ENCODE peak calls at places on chromosomes 4 and X, in six cellular contexts. K, I, H, V, J and M are unnamed samples.

GRCh38 chrX:143634701-143635442 is 1.0 kb downstream of the SLITRK4 start:
- DNase-seq in V (no peak), H (no peak), K (no peak), J (no peak), I (no peak), M (peak; percentile 33)

GRCh38 chrX:55452825-55453124 is 848 bp downstream of the MAGEH1 start:
- DNase-seq in V (no peak), K (no peak), H (peak; percentile 19), J (no peak), I (no peak), M (no peak)

GRCh38 chrX:51852621-51853020 is 40.8 kb upstream of the MAGED1 start:
- DNase-seq in K (no peak), J (no peak), V (no peak), I (no peak), H (no peak), M (no peak)

GRCh38 chrX:123878177-123878576 is 18.3 kb downstream of the XIAP start:
- DNase-seq in K (no peak), J (peak; percentile 41), I (no peak), V (no peak), H (no peak), M (no peak)

GRCh38 chrX:95536111-95536510 is 1148.5 kb upstream of the DIAPH2 start:
- DNase-seq in J (no peak), I (no peak), H (no peak), V (no peak), K (no peak), M (no peak)

GRCh38 chr4:55549888-55550287 is 3.2 kb upstream of the CLOCK start:
- DNase-seq in J (no peak), V (no peak), K (no peak), I (no peak), H (no peak), M (no peak)

GRCh38 chrX:44947995-44948394 is 75.0 kb downstream of the KDM6A start:
- DNase-seq in J (no peak), H (no peak), I (no peak), K (no peak), V (no peak), M (no peak)

GRCh38 chrX:103573205-103573604 is 12.1 kb upstream of the TCEAL4 start:
- DNase-seq in V (no peak), J (no peak), I (no peak), K (no peak), H (no peak), M (no peak)

GRCh38 chr4:71132486-71132885 is 139.0 kb downstream of the DCK start:
- DNase-seq in J (no peak), V (no peak), H (no peak), I (no peak), K (no peak), M (no peak)

GRCh38 chrX:32155044-32155638 is 1056.2 kb downstream of the DMD start:
- DNase-seq in I (no peak), J (no peak), K (no peak), H (no peak), V (no peak), M (no peak)

GRCh38 chrX:42491145-42491907 is 286.6 kb downstream of the PPP1R2C start:
- DNase-seq in J (no peak), K (no peak), H (no peak), V (no peak), I (no peak), M (no peak)

GRCh38 chr4:169044723-169045447 is 34.8 kb upstream of the CBR4 start:
- DNase-seq in I (no peak), J (no peak), K (no peak), V (no peak), H (no peak), M (no peak)

GRCh38 chr4:77209936-77210335 is 52.9 kb downstream of the CCNG2 start:
- DNase-seq in H (no peak), I (no peak), J (no peak), V (no peak), K (no peak), M (no peak)

GRCh38 chr4:4480205-4480604 is 61.6 kb downstream of the STX18 start:
- DNase-seq in I (no peak), H (no peak), J (no peak), V (no peak), K (no peak), M (no peak)

GRCh38 chr4:6225469-6225868 is 25.1 kb upstream of the JAKMIP1 start:
- DNase-seq in J (peak; percentile 11), K (peak; percentile 24), I (peak; percentile 17), V (no peak), H (no peak), M (peak; percentile 62)

GRCh38 chr4:139902328-139903217 is 237.0 kb downstream of the MGST2 start:
- DNase-seq in I (no peak), K (no peak), J (no peak), V (peak; percentile 42), H (no peak), M (peak; percentile 3)

GRCh38 chrX:42519666-42520231 is 258.2 kb downstream of the PPP1R2C start:
- DNase-seq in I (no peak), H (no peak), J (peak; percentile 4), V (no peak), K (no peak), M (no peak)

GRCh38 chr4:13207224-13207623 is 276.9 kb downstream of the RAB28 start:
- DNase-seq in K (no peak), V (no peak), I (no peak), H (no peak), J (no peak), M (no peak)

GRCh38 chrX:144006811-144007210 is 122.9 kb downstream of the UBE2NL start:
- DNase-seq in V (no peak), J (no peak), H (no peak), I (no peak), K (no peak), M (no peak)

GRCh38 chr4:81663368-81663767 is 191.7 kb upstream of the RASGEF1B start:
- DNase-seq in H (no peak), J (no peak), K (no peak), I (no peak), V (no peak), M (no peak)
- TF ChIP-seq POLR2A in H (no peak), J (no peak), K (no peak), I (no peak), V (no peak), M (no peak)

DNA sequence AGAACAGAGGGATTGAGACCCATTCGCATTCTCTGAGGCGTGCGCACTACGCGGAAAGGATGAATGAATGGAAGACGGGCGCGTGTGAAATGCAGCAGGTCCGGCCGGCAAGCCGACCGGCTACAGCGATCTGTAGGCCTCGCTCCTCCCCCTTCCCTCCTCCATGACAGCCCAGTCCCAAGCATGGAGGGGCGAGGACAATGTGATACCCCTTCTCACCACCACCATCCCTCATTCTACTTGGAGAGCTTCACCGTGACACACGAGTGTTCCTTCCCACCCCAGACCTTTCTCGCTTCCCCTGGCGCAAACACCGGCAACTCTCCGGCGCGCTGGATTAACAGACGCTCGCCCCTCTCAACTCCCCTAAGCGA is 815 bp downstream of the EIF4E start:
- DNase-seq in K (peak; percentile 65), I (peak; percentile 58), J (peak; percentile 82), V (peak; percentile 54), H (peak; percentile 89), M (peak; percentile 26)
- TF ChIP-seq POLR2A in K (no peak), I (no peak), J (no peak), V (no peak), H (no peak), M (peak; percentile 50)

DNA sequence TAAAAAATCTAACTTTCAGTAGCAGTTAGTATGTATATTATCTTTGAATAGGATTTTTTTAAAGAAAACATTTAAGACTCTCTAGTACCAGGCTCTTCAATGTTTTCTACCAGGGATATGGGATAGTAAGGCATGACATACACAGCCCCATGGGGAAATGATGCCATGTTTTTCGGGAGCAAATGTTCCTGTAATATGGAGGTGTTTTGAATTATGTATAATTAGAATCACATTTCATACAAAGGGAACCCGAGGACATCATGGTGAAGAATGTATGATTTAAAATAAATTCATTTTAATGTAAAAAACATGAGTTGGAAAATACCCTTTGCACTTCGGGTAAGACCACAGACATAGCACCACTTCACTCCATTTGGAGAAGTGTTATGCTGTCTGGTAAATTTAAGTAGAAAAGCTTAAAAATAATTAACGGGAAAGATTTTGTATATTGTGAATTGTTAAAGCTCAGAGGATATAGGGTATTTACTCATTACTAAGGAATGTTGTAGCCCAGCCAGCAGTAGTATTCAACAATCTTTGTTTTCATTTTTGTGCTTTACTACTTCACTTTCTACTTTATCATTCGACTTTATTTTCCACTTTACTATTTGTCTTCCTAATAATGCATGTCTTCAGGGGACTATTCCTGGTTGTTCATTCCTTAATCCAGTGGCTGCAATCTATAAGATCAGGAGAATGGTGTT is 2050.7 kb downstream of the ARAP2 start:
- DNase-seq in I (no peak), J (peak; percentile 10), H (no peak), V (no peak), K (no peak), M (no peak)
- TF ChIP-seq POLR2A in I (no peak), J (no peak), H (no peak), V (no peak), K (no peak), M (no peak)

DNA sequence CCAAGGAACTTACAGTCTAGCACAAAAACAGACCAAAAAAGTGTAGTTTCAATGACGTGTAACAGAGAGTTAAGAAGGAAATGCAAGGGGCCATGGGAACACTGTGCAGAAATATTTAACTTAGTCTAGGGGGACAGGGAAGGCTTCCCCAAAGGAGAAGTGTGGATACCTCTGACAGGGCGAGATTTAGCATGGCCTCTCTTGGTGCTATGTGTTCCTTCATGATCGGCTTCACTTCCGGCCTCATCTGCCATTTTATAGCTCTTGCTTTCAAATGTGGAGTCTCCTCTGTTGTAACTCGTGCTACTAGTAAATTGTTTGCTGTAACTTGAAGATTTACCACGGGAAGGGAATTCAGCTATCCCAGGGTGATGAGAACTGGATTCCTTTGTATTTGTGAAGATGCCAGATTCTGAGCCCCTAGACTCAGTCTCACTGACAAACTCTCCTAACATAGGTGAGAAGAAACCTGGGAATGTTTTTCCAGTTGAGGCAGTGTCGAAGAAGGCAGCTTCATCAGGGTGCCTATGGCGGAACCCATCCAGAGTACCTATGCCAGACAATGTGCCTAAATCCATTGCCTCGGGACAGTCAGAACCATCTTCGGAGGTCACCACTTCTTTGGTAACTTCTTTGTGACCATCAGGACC is 5.0 kb downstream of the FGA start:
- DNase-seq in K (no peak), H (no peak), J (no peak), I (no peak), V (no peak), M (no peak)
- TF ChIP-seq POLR2A in K (no peak), H (no peak), J (no peak), I (no peak), V (no peak), M (no peak)

GRCh38 chrX:15674514-15674898 is 9.9 kb upstream of the CLTRN start:
- DNase-seq in H (no peak), J (no peak), V (peak; percentile 95), I (peak; percentile 87), K (peak; percentile 98), M (peak; percentile 27)

GRCh38 chrX:15673970-15674369 is 9.4 kb upstream of the CLTRN start:
- DNase-seq in I (no peak), J (no peak), V (no peak), K (no peak), H (no peak), M (no peak)

GRCh38 chrX:15672886-15673285 is 8.3 kb upstream of the CLTRN start:
- DNase-seq in J (no peak), K (no peak), I (no peak), H (no peak), V (no peak), M (no peak)

GRCh38 chrX:15675490-15675921 is 10.9 kb upstream of the CLTRN start:
- DNase-seq in V (no peak), K (peak; percentile 89), I (peak; percentile 77), J (no peak), H (peak; percentile 91), M (peak; percentile 4)

GRCh38 chrX:15674899-15675489 is 10.4 kb upstream of the CLTRN start:
- DNase-seq in J (peak; percentile 93), I (peak; percentile 68), V (peak; percentile 92), H (peak; percentile 95), K (peak; percentile 92), M (peak; percentile 11)
- TF ChIP-seq POLR2A in J (peak; percentile 24), I (peak; percentile 63), V (peak; percentile 81), H (peak; percentile 90), K (no peak), M (peak; percentile 50)